ENCODE peak calls at places on chromosomes 5 and 9, in four cellular contexts. One of them, this sample, is unnamed.

GRCh38 chr5:17763301-17763700 is 129.0 kb downstream of the TAF11L14 start:
- DNase-seq in stomach: no peak
- DNase-seq in uterus: no peak
- DNase-seq in stimulated activated naive B cell treated with anti-CD40 and anti-IgM and Interleukin-4, amounts not matched to agents 10 μg/mL and 1 μg/mL and 100 μg/mL, for 72 hours: no peak
- DNase-seq in this sample: no peak

GRCh38 chr9:4226331-4227250 is 73.3 kb downstream of the GLIS3 start:
- DNase-seq in stimulated activated naive B cell treated with anti-CD40 and anti-IgM and Interleukin-4, amounts not matched to agents 10 μg/mL and 1 μg/mL and 100 μg/mL, for 72 hours: no peak
- DNase-seq in stomach: no peak
- DNase-seq in uterus: no peak
- DNase-seq in this sample: no peak

GRCh38 chr5:176803943-176804498 is 6.3 kb upstream of the UNC5A start:
- DNase-seq in stimulated activated naive B cell treated with anti-CD40 and anti-IgM and Interleukin-4, amounts not matched to agents 10 μg/mL and 1 μg/mL and 100 μg/mL, for 72 hours: no peak
- DNase-seq in stomach: no peak
- DNase-seq in uterus: no peak
- DNase-seq in this sample: no peak

GRCh38 chr5:36202521-36202961 is 39.2 kb downstream of the NADK2 start:
- DNase-seq in stimulated activated naive B cell treated with anti-CD40 and anti-IgM and Interleukin-4, amounts not matched to agents 10 μg/mL and 1 μg/mL and 100 μg/mL, for 72 hours: no peak
- DNase-seq in uterus: no peak
- DNase-seq in stomach: no peak
- DNase-seq in this sample: no peak

GRCh38 chr9:14989811-14990210 is 79.6 kb upstream of the FREM1 start:
- DNase-seq in stomach: no peak
- DNase-seq in stimulated activated naive B cell treated with anti-CD40 and anti-IgM and Interleukin-4, amounts not matched to agents 10 μg/mL and 1 μg/mL and 100 μg/mL, for 72 hours: no peak
- DNase-seq in uterus: no peak
- DNase-seq in this sample: no peak

GRCh38 chr5:158406884-158407790 is 548.2 kb upstream of the CLINT1 start:
- DNase-seq in stomach: no peak
- DNase-seq in uterus: no peak
- DNase-seq in stimulated activated naive B cell treated with anti-CD40 and anti-IgM and Interleukin-4, amounts not matched to agents 10 μg/mL and 1 μg/mL and 100 μg/mL, for 72 hours: no peak
- DNase-seq in this sample: peak; percentile 7

GRCh38 chr5:26329562-26330189 is 708.7 kb downstream of the CDH9 start:
- DNase-seq in stomach: no peak
- DNase-seq in uterus: no peak
- DNase-seq in stimulated activated naive B cell treated with anti-CD40 and anti-IgM and Interleukin-4, amounts not matched to agents 10 μg/mL and 1 μg/mL and 100 μg/mL, for 72 hours: no peak
- DNase-seq in this sample: no peak

GRCh38 chr9:111601237-111602018 is 2.0 kb upstream of the PTGR1 start:
- DNase-seq in stomach: no peak
- DNase-seq in stimulated activated naive B cell treated with anti-CD40 and anti-IgM and Interleukin-4, amounts not matched to agents 10 μg/mL and 1 μg/mL and 100 μg/mL, for 72 hours: no peak
- DNase-seq in uterus: no peak
- DNase-seq in this sample: no peak

GRCh38 chr9:34430843-34431437 is 27.4 kb downstream of the FAM219A start:
- DNase-seq in stimulated activated naive B cell treated with anti-CD40 and anti-IgM and Interleukin-4, amounts not matched to agents 10 μg/mL and 1 μg/mL and 100 μg/mL, for 72 hours: no peak
- DNase-seq in stomach: peak; percentile 57
- DNase-seq in uterus: peak; percentile 22
- DNase-seq in this sample: peak; percentile 67

GRCh38 chr9:126293522-126293889 is 33.1 kb upstream of the MVB12B start:
- DNase-seq in uterus: no peak
- DNase-seq in stomach: no peak
- DNase-seq in stimulated activated naive B cell treated with anti-CD40 and anti-IgM and Interleukin-4, amounts not matched to agents 10 μg/mL and 1 μg/mL and 100 μg/mL, for 72 hours: no peak
- DNase-seq in this sample: no peak

GRCh38 chr9:94084314-94084713 is at the start of gene PTPDC1:
- DNase-seq in stimulated activated naive B cell treated with anti-CD40 and anti-IgM and Interleukin-4, amounts not matched to agents 10 μg/mL and 1 μg/mL and 100 μg/mL, for 72 hours: no peak
- DNase-seq in stomach: no peak
- DNase-seq in uterus: peak; percentile 35
- DNase-seq in this sample: peak; percentile 43

GRCh38 chr5:57495285-57495684 is 12.7 kb upstream of the ACTBL2 start:
- DNase-seq in stomach: no peak
- DNase-seq in stimulated activated naive B cell treated with anti-CD40 and anti-IgM and Interleukin-4, amounts not matched to agents 10 μg/mL and 1 μg/mL and 100 μg/mL, for 72 hours: no peak
- DNase-seq in uterus: no peak
- DNase-seq in this sample: no peak

GRCh38 chr5:62985749-62986148 is 407.1 kb downstream of the LRRC70 start:
- DNase-seq in stomach: no peak
- DNase-seq in stimulated activated naive B cell treated with anti-CD40 and anti-IgM and Interleukin-4, amounts not matched to agents 10 μg/mL and 1 μg/mL and 100 μg/mL, for 72 hours: no peak
- DNase-seq in uterus: no peak
- DNase-seq in this sample: no peak

GRCh38 chr5:68777145-68777544 is 316.7 kb upstream of the SLC30A5 start:
- DNase-seq in stimulated activated naive B cell treated with anti-CD40 and anti-IgM and Interleukin-4, amounts not matched to agents 10 μg/mL and 1 μg/mL and 100 μg/mL, for 72 hours: no peak
- DNase-seq in stomach: no peak
- DNase-seq in uterus: no peak
- DNase-seq in this sample: no peak

GRCh38 chr9:72812622-72813111 is 140.2 kb downstream of the ALDH1A1 start:
- DNase-seq in stimulated activated naive B cell treated with anti-CD40 and anti-IgM and Interleukin-4, amounts not matched to agents 10 μg/mL and 1 μg/mL and 100 μg/mL, for 72 hours: no peak
- DNase-seq in uterus: no peak
- DNase-seq in stomach: no peak
- DNase-seq in this sample: no peak

GRCh38 chr9:19113964-19114679 is 11.4 kb upstream of the HAUS6 start:
- DNase-seq in stomach: no peak
- DNase-seq in stimulated activated naive B cell treated with anti-CD40 and anti-IgM and Interleukin-4, amounts not matched to agents 10 μg/mL and 1 μg/mL and 100 μg/mL, for 72 hours: no peak
- DNase-seq in uterus: no peak
- DNase-seq in this sample: no peak

GRCh38 chr5:178205010-178205748 is 846 bp downstream of the HNRNPAB start:
- DNase-seq in stimulated activated naive B cell treated with anti-CD40 and anti-IgM and Interleukin-4, amounts not matched to agents 10 μg/mL and 1 μg/mL and 100 μg/mL, for 72 hours: peak; percentile 70
- DNase-seq in uterus: peak; percentile 62
- DNase-seq in stomach: peak; percentile 87
- DNase-seq in this sample: peak; percentile 93

GRCh38 chr9:104074876-104075275 is 19.2 kb upstream of the SMC2 start:
- DNase-seq in stomach: no peak
- DNase-seq in uterus: no peak
- DNase-seq in stimulated activated naive B cell treated with anti-CD40 and anti-IgM and Interleukin-4, amounts not matched to agents 10 μg/mL and 1 μg/mL and 100 μg/mL, for 72 hours: no peak
- DNase-seq in this sample: peak; percentile 17

GRCh38 chr5:68593211-68593701 is 377.7 kb downstream of the PIK3R1 start:
- DNase-seq in uterus: no peak
- DNase-seq in stimulated activated naive B cell treated with anti-CD40 and anti-IgM and Interleukin-4, amounts not matched to agents 10 μg/mL and 1 μg/mL and 100 μg/mL, for 72 hours: no peak
- DNase-seq in stomach: peak; percentile 60
- DNase-seq in this sample: no peak

GRCh38 chr5:86232246-86232645 is 385.5 kb upstream of the COX7C start:
- DNase-seq in stimulated activated naive B cell treated with anti-CD40 and anti-IgM and Interleukin-4, amounts not matched to agents 10 μg/mL and 1 μg/mL and 100 μg/mL, for 72 hours: no peak
- DNase-seq in uterus: no peak
- DNase-seq in stomach: no peak
- DNase-seq in this sample: no peak

GRCh38 chr5:2391021-2391420 is 360.5 kb downstream of the IRX2 start:
- DNase-seq in stomach: no peak
- DNase-seq in uterus: no peak
- DNase-seq in stimulated activated naive B cell treated with anti-CD40 and anti-IgM and Interleukin-4, amounts not matched to agents 10 μg/mL and 1 μg/mL and 100 μg/mL, for 72 hours: no peak
- DNase-seq in this sample: no peak

GRCh38 chr5:37015795-37016666 is 139.5 kb downstream of the NIPBL start:
- DNase-seq in stimulated activated naive B cell treated with anti-CD40 and anti-IgM and Interleukin-4, amounts not matched to agents 10 μg/mL and 1 μg/mL and 100 μg/mL, for 72 hours: no peak
- DNase-seq in uterus: no peak
- DNase-seq in stomach: no peak
- DNase-seq in this sample: peak; percentile 4

GRCh38 chr5:87751801-87752200 is 339.1 kb upstream of the CCNH start:
- DNase-seq in stimulated activated naive B cell treated with anti-CD40 and anti-IgM and Interleukin-4, amounts not matched to agents 10 μg/mL and 1 μg/mL and 100 μg/mL, for 72 hours: no peak
- DNase-seq in stomach: no peak
- DNase-seq in uterus: no peak
- DNase-seq in this sample: no peak

GRCh38 chr9:84874583-84874982 is 205.1 kb downstream of the NTRK2 start:
- DNase-seq in stomach: no peak
- DNase-seq in stimulated activated naive B cell treated with anti-CD40 and anti-IgM and Interleukin-4, amounts not matched to agents 10 μg/mL and 1 μg/mL and 100 μg/mL, for 72 hours: no peak
- DNase-seq in uterus: no peak
- DNase-seq in this sample: no peak

GRCh38 chr5:53416144-53416730 is 64.2 kb upstream of the FST start:
- DNase-seq in stimulated activated naive B cell treated with anti-CD40 and anti-IgM and Interleukin-4, amounts not matched to agents 10 μg/mL and 1 μg/mL and 100 μg/mL, for 72 hours: no peak
- DNase-seq in stomach: no peak
- DNase-seq in uterus: no peak
- DNase-seq in this sample: no peak

GRCh38 chr5:156380846-156381245 is 53.9 kb downstream of the SGCD start:
- DNase-seq in uterus: no peak
- DNase-seq in stomach: no peak
- DNase-seq in stimulated activated naive B cell treated with anti-CD40 and anti-IgM and Interleukin-4, amounts not matched to agents 10 μg/mL and 1 μg/mL and 100 μg/mL, for 72 hours: no peak
- DNase-seq in this sample: no peak

GRCh38 chr5:10111575-10111974 is 138.1 kb downstream of the ATPSCKMT start:
- DNase-seq in stomach: no peak
- DNase-seq in uterus: no peak
- DNase-seq in stimulated activated naive B cell treated with anti-CD40 and anti-IgM and Interleukin-4, amounts not matched to agents 10 μg/mL and 1 μg/mL and 100 μg/mL, for 72 hours: no peak
- DNase-seq in this sample: peak; percentile 69

GRCh38 chr5:137572042-137572695 is 73.0 kb upstream of the SPOCK1 start:
- DNase-seq in stimulated activated naive B cell treated with anti-CD40 and anti-IgM and Interleukin-4, amounts not matched to agents 10 μg/mL and 1 μg/mL and 100 μg/mL, for 72 hours: no peak
- DNase-seq in stomach: no peak
- DNase-seq in uterus: no peak
- DNase-seq in this sample: peak; percentile 49

GRCh38 chr9:92607088-92607487 is 62.8 kb downstream of the IPPK start:
- DNase-seq in stomach: no peak
- DNase-seq in uterus: peak; percentile 48
- DNase-seq in stimulated activated naive B cell treated with anti-CD40 and anti-IgM and Interleukin-4, amounts not matched to agents 10 μg/mL and 1 μg/mL and 100 μg/mL, for 72 hours: no peak
- DNase-seq in this sample: no peak

GRCh38 chr5:117093653-117094052 is 519.0 kb upstream of the SEMA6A start:
- DNase-seq in stomach: no peak
- DNase-seq in uterus: no peak
- DNase-seq in stimulated activated naive B cell treated with anti-CD40 and anti-IgM and Interleukin-4, amounts not matched to agents 10 μg/mL and 1 μg/mL and 100 μg/mL, for 72 hours: no peak
- DNase-seq in this sample: no peak

GRCh38 chr5:174945853-174946252 is 221.5 kb downstream of the MSX2 start:
- DNase-seq in uterus: no peak
- DNase-seq in stimulated activated naive B cell treated with anti-CD40 and anti-IgM and Interleukin-4, amounts not matched to agents 10 μg/mL and 1 μg/mL and 100 μg/mL, for 72 hours: no peak
- DNase-seq in stomach: no peak
- DNase-seq in this sample: no peak

GRCh38 chr9:134883040-134883782 is 2.6 kb downstream of the FCN2 start:
- DNase-seq in stomach: no peak
- DNase-seq in stimulated activated naive B cell treated with anti-CD40 and anti-IgM and Interleukin-4, amounts not matched to agents 10 μg/mL and 1 μg/mL and 100 μg/mL, for 72 hours: no peak
- DNase-seq in uterus: no peak
- DNase-seq in this sample: no peak

GRCh38 chr5:14954620-14955343 is 83.2 kb upstream of the ANKH start:
- DNase-seq in uterus: no peak
- DNase-seq in stomach: no peak
- DNase-seq in stimulated activated naive B cell treated with anti-CD40 and anti-IgM and Interleukin-4, amounts not matched to agents 10 μg/mL and 1 μg/mL and 100 μg/mL, for 72 hours: no peak
- DNase-seq in this sample: no peak

GRCh38 chr5:172896465-172896864 is 62.4 kb downstream of the ERGIC1 start:
- DNase-seq in stimulated activated naive B cell treated with anti-CD40 and anti-IgM and Interleukin-4, amounts not matched to agents 10 μg/mL and 1 μg/mL and 100 μg/mL, for 72 hours: no peak
- DNase-seq in uterus: no peak
- DNase-seq in stomach: no peak
- DNase-seq in this sample: no peak

GRCh38 chr5:55172051-55172899 is 702 bp downstream of the CDC20B start:
- DNase-seq in uterus: peak; percentile 58
- DNase-seq in stimulated activated naive B cell treated with anti-CD40 and anti-IgM and Interleukin-4, amounts not matched to agents 10 μg/mL and 1 μg/mL and 100 μg/mL, for 72 hours: peak; percentile 46
- DNase-seq in stomach: peak; percentile 58
- DNase-seq in this sample: peak; percentile 72

GRCh38 chr5:157828949-157829639 is 29.9 kb downstream of the CLINT1 start:
- DNase-seq in uterus: no peak
- DNase-seq in stomach: no peak
- DNase-seq in stimulated activated naive B cell treated with anti-CD40 and anti-IgM and Interleukin-4, amounts not matched to agents 10 μg/mL and 1 μg/mL and 100 μg/mL, for 72 hours: no peak
- DNase-seq in this sample: no peak

GRCh38 chr5:153959134-153959957 is 79.4 kb downstream of the FAM114A2 start:
- DNase-seq in uterus: no peak
- DNase-seq in stimulated activated naive B cell treated with anti-CD40 and anti-IgM and Interleukin-4, amounts not matched to agents 10 μg/mL and 1 μg/mL and 100 μg/mL, for 72 hours: no peak
- DNase-seq in stomach: no peak
- DNase-seq in this sample: peak; percentile 74

GRCh38 chr5:56414056-56414455 is 180.9 kb upstream of the ANKRD55 start:
- DNase-seq in uterus: no peak
- DNase-seq in stomach: no peak
- DNase-seq in stimulated activated naive B cell treated with anti-CD40 and anti-IgM and Interleukin-4, amounts not matched to agents 10 μg/mL and 1 μg/mL and 100 μg/mL, for 72 hours: no peak
- DNase-seq in this sample: no peak

GRCh38 chr5:17056056-17056690 is 120.1 kb upstream of the MYO10 start:
- DNase-seq in uterus: no peak
- DNase-seq in stomach: no peak
- DNase-seq in stimulated activated naive B cell treated with anti-CD40 and anti-IgM and Interleukin-4, amounts not matched to agents 10 μg/mL and 1 μg/mL and 100 μg/mL, for 72 hours: no peak
- DNase-seq in this sample: no peak

GRCh38 chr5:35880166-35880565 is 23.5 kb downstream of the IL7R start:
- DNase-seq in uterus: no peak
- DNase-seq in stimulated activated naive B cell treated with anti-CD40 and anti-IgM and Interleukin-4, amounts not matched to agents 10 μg/mL and 1 μg/mL and 100 μg/mL, for 72 hours: no peak
- DNase-seq in stomach: no peak
- DNase-seq in this sample: no peak

This sample was measured in hepatic stellate cell.